ENCODE peak calls at places on chromosome 9, in seven cellular contexts. K, J, X, C, H, Z and P are unnamed samples. For H3K9me3, the result is how much of the 10 kb centered on the place peaks cover.

GRCh38 chr9:29214702-29215248 is 1641.5 kb upstream of the C9orf72 start:
- DNase-seq in K (peak), J (peak), X (peak), C (no peak), H (peak), Z (no peak), P (no peak)

GRCh38 chr9:126857261-126857960 is 3.0 kb upstream of the ZBTB34 start:
- DNase-seq in K (no peak), J (no peak), X (no peak), C (no peak), H (no peak), Z (peak), P (no peak)

GRCh38 chr9:109238677-109239076 is 71.6 kb upstream of the FRRS1L start:
- DNase-seq in K (no peak), J (no peak), X (no peak), C (no peak), H (no peak), Z (no peak), P (no peak)

GRCh38 chr9:116237456-116237855 is 83.9 kb downstream of the PAPPA start:
- DNase-seq in K (no peak), J (no peak), X (no peak), C (no peak), H (no peak), Z (no peak), P (no peak)

GRCh38 chr9:93183663-93184438 is at the start of gene WNK2:
- DNase-seq in K (peak), J (peak), X (peak), C (no peak), H (no peak), Z (peak), P (no peak)

GRCh38 chr9:18438300-18438925 is 35.5 kb upstream of the ADAMTSL1 start:
- DNase-seq in K (peak), J (no peak), X (peak), C (peak), H (peak), Z (peak), P (peak)

GRCh38 chr9:120878188-120879130 is 1.5 kb upstream of the PHF19 start:
- DNase-seq in K (no peak), J (no peak), X (no peak), C (no peak), H (no peak), Z (no peak), P (no peak)

GRCh38 chr9:87771251-87772006 is 45.5 kb downstream of the CTSL start:
- DNase-seq in K (no peak), J (no peak), X (no peak), C (peak), H (no peak), Z (no peak), P (no peak)

GRCh38 chr9:99582768-99583167 is 238.9 kb upstream of the NR4A3 start:
- DNase-seq in K (no peak), J (no peak), X (no peak), C (no peak), H (no peak), Z (no peak), P (no peak)

GRCh38 chr9:91825422-91825821 is 124.6 kb downstream of the ROR2 start:
- DNase-seq in K (no peak), J (no peak), X (no peak), C (no peak), H (no peak), Z (no peak), P (no peak)

GRCh38 chr9:87305123-87305522 is 192.5 kb upstream of the DAPK1 start:
- DNase-seq in K (peak), J (no peak), X (no peak), C (no peak), H (no peak), Z (no peak), P (no peak)

GRCh38 chr9:124000161-124000783 is 11.3 kb upstream of the LHX2 start:
- DNase-seq in K (no peak), J (peak), X (no peak), C (no peak), H (no peak), Z (no peak), P (no peak)

GRCh38 chr9:92729735-92730155 is 34.9 kb downstream of the BICD2 start:
- DNase-seq in K (no peak), J (no peak), X (no peak), C (no peak), H (peak), Z (no peak), P (no peak)

GRCh38 chr9:98709968-98710965 is 1.5 kb upstream of the GABBR2 start:
- DNase-seq in K (peak), J (no peak), X (no peak), C (no peak), H (no peak), Z (no peak), P (peak)

GRCh38 chr9:134782921-134783698 is 97.5 kb upstream of the FCN2 start:
- DNase-seq in K (no peak), J (no peak), X (no peak), C (no peak), H (no peak), Z (no peak), P (no peak)

GRCh38 chr9:136568288-136569081 is 22.6 kb upstream of the NOTCH1 start:
- DNase-seq in K (no peak), J (no peak), X (no peak), C (no peak), H (no peak), Z (no peak), P (peak)

GRCh38 chr9:88682431-88682831 is 147.5 kb downstream of the NXNL2 start:
- DNase-seq in K (no peak), J (no peak), X (no peak), C (no peak), H (no peak), Z (no peak), P (no peak)

GRCh38 chr9:130451509-130452388 is 7.0 kb downstream of the ASS1 start:
- DNase-seq in K (peak), J (peak), X (peak), C (peak), H (peak), Z (peak), P (peak)

GRCh38 chr9:69380811-69381210 is 55.8 kb downstream of the ENTREP1 start:
- DNase-seq in K (no peak), J (no peak), X (no peak), C (no peak), H (no peak), Z (no peak), P (no peak)

GRCh38 chr9:108756746-108757490 is 98.9 kb downstream of the ACTL7B start:
- DNase-seq in K (no peak), J (peak), X (no peak), C (no peak), H (no peak), Z (no peak), P (no peak)

GRCh38 chr9:109579191-109579948 is 81.3 kb upstream of the PTPN3 start:
- DNase-seq in K (peak), J (no peak), X (no peak), C (no peak), H (no peak), Z (no peak), P (no peak)

GRCh38 chr9:135818718-135819475 is 88.4 kb downstream of the CAMSAP1 start:
- DNase-seq in K (no peak), J (no peak), X (no peak), C (no peak), H (peak), Z (no peak), P (no peak)

GRCh38 chr9:21812945-21813568 is 10.6 kb downstream of the MTAP start:
- DNase-seq in K (peak), J (no peak), X (peak), C (peak), H (peak), Z (peak), P (peak)

GRCh38 chr9:4576448-4576847 is 85.6 kb upstream of the PLPP6 start:
- DNase-seq in K (peak), J (no peak), X (no peak), C (no peak), H (no peak), Z (no peak), P (no peak)

GRCh38 chr9:36327903-36328302 is 69.7 kb upstream of the GNE start:
- DNase-seq in K (no peak), J (no peak), X (no peak), C (no peak), H (no peak), Z (no peak), P (no peak)

GRCh38 chr9:136982232-136983051 is at the start of gene LCNL1:
- DNase-seq in K (no peak), J (no peak), X (no peak), C (peak), H (no peak), Z (no peak), P (no peak)

GRCh38 chr9:112176410-112177010 is 1.4 kb upstream of the SUSD1 start:
- DNase-seq in K (no peak), J (no peak), X (no peak), C (no peak), H (no peak), Z (no peak), P (no peak)

GRCh38 chr9:34986541-34987047 is 3.0 kb upstream of the DNAJB5 start:
- DNase-seq in K (no peak), J (no peak), X (no peak), C (no peak), H (peak), Z (peak), P (no peak)

GRCh38 chr9:127703289-127703946 is 3.4 kb upstream of the CFAP157 start:
- DNase-seq in K (no peak), J (no peak), X (no peak), C (no peak), H (no peak), Z (no peak), P (no peak)

GRCh38 chr9:134707031-134707680 is 65.6 kb downstream of the COL5A1 start:
- DNase-seq in K (peak), J (no peak), X (no peak), C (peak), H (peak), Z (peak), P (peak)

GRCh38 chr9:2859776-2860379 is 16.0 kb upstream of the PUM3 start:
- DNase-seq in K (peak), J (peak), X (peak), C (peak), H (peak), Z (peak), P (no peak)
- H3K4me3 ChIP-seq in K (no peak), J (no peak), X (no peak), C (no peak), H (no peak), Z (no peak), P (no peak)

DNA sequence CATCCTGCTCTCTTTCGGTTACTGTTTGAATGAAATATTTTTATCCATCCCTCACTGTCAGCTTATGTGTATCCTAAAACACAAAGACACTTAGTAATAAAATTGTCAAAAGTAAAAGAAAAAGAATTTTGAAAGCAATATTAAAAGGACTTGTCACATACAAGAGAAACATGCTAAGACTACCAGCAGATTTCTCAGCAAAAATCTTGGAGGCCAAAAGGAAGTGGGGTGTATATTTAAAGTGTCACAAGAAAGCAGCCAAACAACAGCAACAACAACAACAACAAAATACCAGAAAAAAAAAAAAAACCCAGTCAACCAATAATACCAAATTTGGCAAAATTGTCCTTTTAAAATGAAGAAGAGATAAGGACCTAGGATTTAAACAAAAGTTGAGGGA is 678.7 kb upstream of the TYRP1 start:
- DNase-seq in K (no peak), J (no peak), X (no peak), C (no peak), H (no peak), Z (no peak), P (no peak)
- H3K9me3 ChIP-seq in K (under half), J (under half), X (under half), C (half or more), H (under half), Z (under half), P (under half)

DNA sequence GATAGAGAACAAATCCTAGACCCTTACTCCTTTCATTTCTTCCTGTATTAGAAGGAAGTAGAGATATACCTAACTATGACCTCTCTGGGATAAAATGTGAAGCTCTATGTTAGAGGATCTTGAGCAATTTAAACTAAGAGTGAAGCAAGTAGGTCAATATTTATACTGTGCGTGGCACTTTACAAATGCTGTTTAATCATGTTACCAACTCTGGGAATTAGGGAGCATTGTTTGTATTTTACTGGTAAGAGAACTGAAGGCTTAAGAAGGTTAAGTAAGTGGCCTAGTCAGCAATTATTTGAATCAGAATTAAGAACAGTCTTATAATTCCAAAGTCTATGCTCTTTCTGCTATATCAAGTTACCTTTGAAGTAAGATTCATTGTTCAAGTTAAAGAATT is 12.0 kb downstream of the TNC start:
- DNase-seq in K (no peak), J (peak), X (no peak), C (no peak), H (no peak), Z (no peak), P (no peak)
- H3K4me3 ChIP-seq in K (no peak), J (no peak), X (no peak), C (no peak), H (no peak), Z (no peak), P (no peak)

DNA sequence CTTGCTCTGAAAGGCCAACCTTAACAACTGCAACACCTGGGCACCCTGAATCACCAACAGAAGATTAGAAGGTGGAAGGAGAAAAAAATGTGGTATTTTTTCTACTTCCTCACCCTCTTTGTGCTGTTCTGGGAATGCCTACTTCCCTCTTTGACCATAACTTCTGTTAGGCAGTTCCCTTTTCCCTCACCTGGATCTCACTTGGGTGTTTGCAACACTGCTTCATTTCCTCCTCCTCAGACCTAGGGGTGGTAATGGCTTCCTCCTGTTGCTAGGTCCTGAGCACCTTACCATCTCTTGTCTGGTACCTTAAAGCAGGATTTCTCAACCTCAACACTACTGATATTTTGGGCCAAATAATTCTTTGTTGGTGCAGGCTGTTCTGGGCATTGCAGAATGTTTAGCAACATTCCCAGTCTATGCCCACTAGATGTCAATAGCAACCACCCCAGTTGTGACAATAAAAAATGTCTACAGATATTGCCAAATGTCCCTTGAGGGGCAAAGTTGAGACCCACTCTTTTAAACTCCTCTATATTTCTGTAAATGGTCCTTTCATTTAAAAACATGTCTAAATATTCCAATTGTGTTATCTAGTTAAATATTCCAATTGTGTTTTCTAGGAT is 300.0 kb upstream of the VLDLR start:
- DNase-seq in K (no peak), J (no peak), X (no peak), C (no peak), H (no peak), Z (no peak), P (no peak)
- H3K9me3 ChIP-seq in K (under half), J (under half), X (under half), C (under half), H (under half), Z (under half), P (under half)

GRCh38 chr9:38746303-38746702 is 26.4 kb upstream of the FAM240B start:
- DNase-seq in K (no peak), J (no peak), X (no peak), C (no peak), H (no peak), Z (no peak), P (no peak)

GRCh38 chr9:38744484-38744883 is 24.6 kb upstream of the FAM240B start:
- DNase-seq in K (no peak), J (no peak), X (no peak), C (no peak), H (no peak), Z (no peak), P (no peak)
- H3K4me3 ChIP-seq in K (no peak), J (no peak), X (no peak), C (no peak), H (no peak), Z (no peak), P (no peak)

GRCh38 chr9:65432722-65433323 is 147.8 kb upstream of the FOXD4L5 start:
- DNase-seq in K (no peak), J (no peak), X (no peak), C (no peak), H (no peak), Z (no peak), P (no peak)
- H3K9me3 ChIP-seq in K (under half), J (under half), X (under half), C (under half), H (under half), Z (under half), P (under half)

GRCh38 chr9:128722380-128723351 is 1.3 kb downstream of the ZDHHC12 start:
- DNase-seq in K (no peak), J (no peak), X (peak), C (no peak), H (no peak), Z (no peak), P (no peak)
- H3K4me3 ChIP-seq in K (no peak), J (peak), X (peak), C (no peak), H (no peak), Z (no peak), P (no peak)

GRCh38 chr9:96299823-96300222 is 2.2 kb downstream of the HSD17B3 start:
- DNase-seq in K (no peak), J (no peak), X (no peak), C (no peak), H (no peak), Z (no peak), P (no peak)

GRCh38 chr9:96302021-96302420 is at the start of gene HSD17B3:
- DNase-seq in K (no peak), J (no peak), X (no peak), C (no peak), H (no peak), Z (no peak), P (no peak)

GRCh38 chr9:96305171-96305570 is 3.2 kb upstream of the HSD17B3 start:
- DNase-seq in K (no peak), J (no peak), X (no peak), C (no peak), H (no peak), Z (no peak), P (no peak)

GRCh38 chr9:96304230-96304629 is 2.3 kb upstream of the HSD17B3 start:
- DNase-seq in K (no peak), J (no peak), X (no peak), C (no peak), H (no peak), Z (no peak), P (no peak)
- H3K9me3 ChIP-seq in K (under half), J (under half), X (under half), C (under half), H (under half), Z (under half), P (under half)

DNA sequence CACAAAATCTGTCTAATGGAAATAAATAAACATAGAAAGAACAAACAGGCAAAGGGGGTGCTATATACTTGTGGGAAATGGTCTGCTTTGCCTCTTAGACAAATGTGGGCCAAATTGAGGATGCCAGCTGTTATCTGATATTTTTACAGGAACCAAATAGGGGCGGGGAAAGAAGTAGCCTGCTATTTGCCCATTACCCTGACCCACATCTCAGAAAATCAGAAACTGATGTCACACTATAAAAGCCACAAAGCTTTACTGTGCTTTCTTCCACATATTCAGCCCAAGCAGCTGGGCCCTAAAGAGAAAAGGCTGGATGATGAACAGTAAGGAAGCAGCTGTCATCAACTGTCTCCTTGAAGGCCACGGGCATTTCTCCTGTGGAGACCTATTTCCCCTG is 97.3 kb downstream of the ELAVL2 start:
- DNase-seq in K (no peak), J (no peak), X (no peak), C (no peak), H (no peak), Z (no peak), P (no peak)
- H3K4me3 ChIP-seq in K (no peak), J (no peak), X (no peak), C (no peak), H (no peak), Z (no peak), P (no peak)

DNA sequence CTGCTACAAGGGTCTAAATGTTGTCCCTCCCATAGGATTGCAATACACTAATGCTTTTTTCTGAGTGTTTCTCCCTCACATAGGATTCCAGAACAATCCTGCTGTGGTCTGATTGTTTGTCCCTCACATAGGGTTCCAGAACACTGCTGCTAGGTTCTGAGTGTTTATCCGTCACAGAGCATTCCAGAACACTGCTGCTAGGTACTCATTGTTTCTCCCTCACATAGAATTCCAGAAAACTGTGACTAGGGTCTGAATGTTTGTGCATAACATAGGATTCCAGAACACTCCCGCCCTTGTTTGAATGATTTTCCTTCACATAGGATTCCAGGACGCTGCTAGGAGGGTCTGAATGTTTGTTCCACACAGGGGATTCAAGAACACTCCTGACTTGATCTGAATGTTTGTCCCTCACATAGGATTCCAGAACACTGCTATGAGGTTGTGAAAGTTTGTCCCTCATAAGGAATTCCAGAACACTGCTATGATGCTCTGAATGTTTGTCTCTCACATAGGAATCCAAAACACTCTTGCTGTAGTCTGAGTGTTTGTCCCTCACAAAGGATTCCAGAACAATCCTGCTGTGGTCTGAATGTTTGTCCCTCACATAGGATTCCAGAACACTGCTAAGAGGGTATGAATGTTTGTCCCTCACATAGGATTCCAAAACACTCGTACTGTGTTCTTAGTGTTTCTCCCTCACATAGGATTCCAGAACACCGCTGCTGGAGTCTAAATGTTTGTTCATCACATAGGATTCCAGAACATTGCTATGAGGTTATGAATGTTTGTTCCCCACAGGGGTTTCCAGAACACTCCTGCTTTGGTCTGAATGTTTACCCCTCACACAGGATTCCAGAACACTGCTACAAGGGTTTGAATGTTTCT is 213.5 kb downstream of the FOXD4L6 start:
- DNase-seq in K (no peak), J (no peak), X (no peak), C (no peak), H (no peak), Z (no peak), P (no peak)
- H3K9me3 ChIP-seq in K (under half), J (half or more), X (half or more), C (half or more), H (under half), Z (half or more), P (under half)